ENCODE peak calls at places on chromosomes 5 and 9, in ten cellular contexts. K, U, J, E, Y, W, A, V, T and P are unnamed samples.
A peak's percentile ranks its signal among the peaks of the same experiment; 100 is the strongest.

GRCh38 chr5:72470817-72471216 is 36.4 kb downstream of the ZNF366 start:
- DNase-seq in K (no peak), U (peak; percentile 78), J (no peak), E (no peak), Y (no peak), W (no peak), A (no peak), V (no peak), T (no peak), P (no peak)

GRCh38 chr5:142145106-142145900 is 36.7 kb downstream of the NDFIP1 start:
- DNase-seq in K (peak; percentile 71), U (peak; percentile 50), J (peak; percentile 58), E (peak; percentile 73), Y (peak; percentile 86), W (no peak), A (peak; percentile 42), V (no peak), T (peak; percentile 73), P (peak; percentile 36)

GRCh38 chr5:78182838-78183237 is 111.7 kb downstream of the AP3B1 start:
- DNase-seq in K (no peak), U (peak; percentile 1), J (no peak), E (no peak), Y (peak; percentile 55), W (no peak), A (no peak), V (no peak), T (no peak), P (no peak)

GRCh38 chr5:128538249-128539037 is 398 bp upstream of the FBN2 start:
- DNase-seq in K (peak; percentile 96), U (peak; percentile 77), J (peak; percentile 10), E (no peak), Y (peak; percentile 97), W (peak; percentile 80), A (peak; percentile 46), V (no peak), T (peak; percentile 88), P (peak; percentile 44)

GRCh38 chr5:159576902-159577301 is 246.6 kb upstream of the IL12B start:
- DNase-seq in K (no peak), U (no peak), J (no peak), E (no peak), Y (no peak), W (no peak), A (no peak), V (no peak), T (no peak), P (no peak)

GRCh38 chr5:137095597-137095996 is 403.5 kb downstream of the SPOCK1 start:
- DNase-seq in K (no peak), U (peak; percentile 47), J (no peak), E (no peak), Y (no peak), W (no peak), A (no peak), V (no peak), T (no peak), P (no peak)

GRCh38 chr5:1667648-1668140 is 131.9 kb downstream of the MRPL36 start:
- DNase-seq in K (no peak), U (no peak), J (no peak), E (no peak), Y (peak; percentile 71), W (no peak), A (no peak), V (no peak), T (no peak), P (no peak)

GRCh38 chr9:11933926-11934325 is 759.3 kb upstream of the TYRP1 start:
- DNase-seq in K (no peak), U (peak; percentile 14), J (no peak), E (no peak), Y (no peak), W (no peak), A (no peak), V (no peak), T (no peak), P (no peak)

GRCh38 chr5:104241051-104241450 is 678.5 kb upstream of the NUDT12 start:
- DNase-seq in K (peak; percentile 5), U (peak; percentile 5), J (no peak), E (no peak), Y (peak; percentile 53), W (no peak), A (no peak), V (no peak), T (no peak), P (no peak)

GRCh38 chr9:134716067-134716466 is 74.5 kb downstream of the COL5A1 start:
- DNase-seq in K (no peak), U (no peak), J (no peak), E (no peak), Y (no peak), W (no peak), A (no peak), V (no peak), T (no peak), P (no peak)

GRCh38 chr5:1312206-1312605 is 17.3 kb upstream of the TERT start:
- DNase-seq in K (no peak), U (no peak), J (no peak), E (peak; percentile 46), Y (peak; percentile 19), W (peak; percentile 10), A (no peak), V (no peak), T (no peak), P (peak; percentile 8)

GRCh38 chr9:89608646-89609335 is 4.0 kb downstream of the GADD45G start:
- DNase-seq in K (no peak), U (no peak), J (no peak), E (no peak), Y (no peak), W (no peak), A (no peak), V (no peak), T (no peak), P (no peak)

GRCh38 chr9:76403352-76403751 is 9.1 kb upstream of the RFK start:
- DNase-seq in K (no peak), U (peak; percentile 83), J (no peak), E (peak; percentile 68), Y (no peak), W (no peak), A (no peak), V (no peak), T (peak; percentile 66), P (no peak)

GRCh38 chr5:132489051-132489770 is 1.4 kb downstream of the IRF1 start:
- DNase-seq in K (no peak), U (no peak), J (no peak), E (peak; percentile 58), Y (peak; percentile 45), W (no peak), A (peak; percentile 13), V (peak; percentile 70), T (no peak), P (no peak)

GRCh38 chr5:6592611-6593010 is 40.2 kb downstream of the NSUN2 start:
- DNase-seq in K (no peak), U (no peak), J (no peak), E (no peak), Y (peak; percentile 12), W (no peak), A (no peak), V (no peak), T (no peak), P (no peak)

GRCh38 chr5:83434929-83435328 is 36.6 kb upstream of the VCAN start:
- DNase-seq in K (no peak), U (peak; percentile 17), J (no peak), E (no peak), Y (no peak), W (no peak), A (no peak), V (no peak), T (no peak), P (no peak)

GRCh38 chr5:103450333-103451061 is 112.1 kb downstream of the NUDT12 start:
- DNase-seq in K (no peak), U (peak; percentile 97), J (no peak), E (no peak), Y (no peak), W (no peak), A (no peak), V (no peak), T (no peak), P (no peak)

GRCh38 chr5:127400524-127400923 is 109.9 kb downstream of the MEGF10 start:
- DNase-seq in K (no peak), U (no peak), J (no peak), E (no peak), Y (no peak), W (no peak), A (no peak), V (no peak), T (no peak), P (no peak)

DNA sequence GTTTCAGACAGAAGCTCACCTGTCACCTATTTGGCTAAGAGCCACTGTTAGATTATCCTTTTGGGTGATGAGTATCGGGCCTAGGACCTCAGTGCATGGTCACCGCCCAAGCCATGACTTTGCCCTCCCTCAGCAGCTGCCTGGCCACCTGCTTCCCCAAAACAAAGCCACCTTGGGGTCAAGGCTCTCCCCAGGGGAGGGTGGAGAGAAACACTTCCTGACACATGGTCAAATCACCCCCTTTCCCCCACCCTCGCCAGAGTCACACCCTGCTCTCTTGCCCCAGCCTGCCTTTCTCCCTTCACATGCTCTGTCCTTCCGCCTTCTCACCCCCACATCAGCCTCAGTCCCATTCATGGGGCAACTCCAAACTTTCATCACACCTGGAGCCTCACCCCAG is 1.7 kb upstream of the HBEGF start:
- DNase-seq in K (no peak), U (no peak), J (peak; percentile 42), E (peak; percentile 57), Y (no peak), W (no peak), A (no peak), V (no peak), T (no peak), P (no peak)
- H3K4me1 ChIP-seq in K (no peaks in the 10 kb centered on the region), U (peaks cover 14% of the 10 kb centered on the region), J (peaks cover 8% of the 10 kb centered on the region), E (peaks cover 59% of the 10 kb centered on the region), Y (no peaks in the 10 kb centered on the region), W (peaks cover 56% of the 10 kb centered on the region), A (peaks cover 3% of the 10 kb centered on the region), V (peaks cover 37% of the 10 kb centered on the region), T (peaks cover 22% of the 10 kb centered on the region), P (peaks cover 51% of the 10 kb centered on the region)

GRCh38 chr5:111469905-111470304 is 42.4 kb downstream of the STARD4 start:
- DNase-seq in K (no peak), U (no peak), J (no peak), E (no peak), Y (no peak), W (no peak), A (no peak), V (no peak), T (no peak), P (no peak)
- TF ChIP-seq CTCF in K (no peak), U (peak; percentile 37), J (no peak), E (no peak), Y (peak; percentile 32), W (no peak), A (no peak), V (no peak), T (no peak), P (no peak)

GRCh38 chr9:137971477-137972138 is 94.0 kb downstream of the CACNA1B start:
- DNase-seq in K (no peak), U (no peak), J (no peak), E (no peak), Y (peak; percentile 32), W (no peak), A (peak; percentile 1), V (no peak), T (no peak), P (peak; percentile 28)
- H3K9me3 ChIP-seq in K (no peaks in the 10 kb centered on the region), U (no peaks in the 10 kb centered on the region), J (no peaks in the 10 kb centered on the region), E (no peaks in the 10 kb centered on the region), Y (peaks cover 4% of the 10 kb centered on the region), W (no peaks in the 10 kb centered on the region), A (no peaks in the 10 kb centered on the region), V (no peaks in the 10 kb centered on the region), T (no peaks in the 10 kb centered on the region), P (no peaks in the 10 kb centered on the region)

DNA sequence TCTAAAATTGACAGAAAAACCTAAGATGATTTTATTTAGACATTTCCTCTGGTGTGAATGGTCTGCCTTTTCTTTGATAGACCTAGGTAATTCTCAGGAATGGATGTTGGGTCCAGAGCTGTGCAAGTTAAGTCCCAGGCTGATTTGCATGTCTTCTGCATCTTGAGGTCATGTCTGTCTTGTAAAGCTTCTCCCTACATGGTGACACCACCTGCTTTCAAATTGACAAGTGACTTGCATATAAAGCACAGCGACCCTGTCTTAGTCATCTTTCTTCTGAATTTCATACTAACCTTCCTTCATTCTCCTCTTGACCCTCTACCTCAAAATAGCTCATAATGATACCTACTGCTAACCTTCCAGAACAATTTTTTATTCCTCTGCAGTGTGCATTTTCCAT is 29.3 kb downstream of the OSTF1 start:
- DNase-seq in K (no peak), U (no peak), J (no peak), E (no peak), Y (no peak), W (no peak), A (no peak), V (no peak), T (no peak), P (no peak)
- H3K4me1 ChIP-seq in K (no peaks in the 10 kb centered on the region), U (no peaks in the 10 kb centered on the region), J (no peaks in the 10 kb centered on the region), E (no peaks in the 10 kb centered on the region), Y (no peaks in the 10 kb centered on the region), W (peaks cover 19% of the 10 kb centered on the region), A (no peaks in the 10 kb centered on the region), V (peaks cover 4% of the 10 kb centered on the region), T (no peaks in the 10 kb centered on the region), P (no peaks in the 10 kb centered on the region)